ENCODE peak calls at places on chromosome 1, in seven cellular contexts. One of them, this sample, is unnamed.
A peak's percentile ranks its signal among the peaks of the same experiment; 100 is the strongest.

GRCh38 chr1:230064283-230064682 is 2.8 kb upstream of the GALNT2 start:
- DNase-seq in neural progenitor cell: no peak
- DNase-seq in mucosa of gallbladder: no peak
- DNase-seq in NCI-H460: no peak
- DNase-seq in mesenchymal stem cell: no peak
- DNase-seq in thoracic aorta: no peak
- DNase-seq in hippocampal formation: no peak
- DNase-seq in this sample: no peak

GRCh38 chr1:9269721-9270120 is 23.0 kb upstream of the SPSB1 start:
- DNase-seq in neural progenitor cell: no peak
- DNase-seq in hippocampal formation: no peak
- DNase-seq in mucosa of gallbladder: no peak
- DNase-seq in thoracic aorta: no peak
- DNase-seq in NCI-H460: no peak
- DNase-seq in mesenchymal stem cell: no peak
- DNase-seq in this sample: no peak

GRCh38 chr1:54380285-54380882 is 25.8 kb downstream of the SSBP3 start:
- DNase-seq in mucosa of gallbladder: no peak
- DNase-seq in NCI-H460: no peak
- DNase-seq in hippocampal formation: no peak
- DNase-seq in mesenchymal stem cell: no peak
- DNase-seq in neural progenitor cell: no peak
- DNase-seq in thoracic aorta: no peak
- DNase-seq in this sample: no peak

GRCh38 chr1:15786581-15786980 is 20.9 kb downstream of the UQCRHL start:
- DNase-seq in mesenchymal stem cell: no peak
- DNase-seq in neural progenitor cell: no peak
- DNase-seq in hippocampal formation: no peak
- DNase-seq in thoracic aorta: peak; percentile 73
- DNase-seq in NCI-H460: no peak
- DNase-seq in mucosa of gallbladder: no peak
- DNase-seq in this sample: no peak

GRCh38 chr1:58699011-58699762 is 675 bp downstream of the MYSM1 start:
- DNase-seq in NCI-H460: no peak
- DNase-seq in hippocampal formation: no peak
- DNase-seq in thoracic aorta: no peak
- DNase-seq in mucosa of gallbladder: no peak
- DNase-seq in neural progenitor cell: no peak
- DNase-seq in mesenchymal stem cell: no peak
- DNase-seq in this sample: no peak

GRCh38 chr1:53266038-53266437 is 27.7 kb upstream of the MAGOH start:
- DNase-seq in thoracic aorta: no peak
- DNase-seq in mucosa of gallbladder: no peak
- DNase-seq in NCI-H460: peak; percentile 2
- DNase-seq in hippocampal formation: no peak
- DNase-seq in mesenchymal stem cell: no peak
- DNase-seq in neural progenitor cell: peak; percentile 43
- DNase-seq in this sample: no peak

GRCh38 chr1:198628064-198628455 is 10.8 kb upstream of the PTPRC start:
- DNase-seq in NCI-H460: no peak
- DNase-seq in hippocampal formation: no peak
- DNase-seq in mesenchymal stem cell: no peak
- DNase-seq in thoracic aorta: no peak
- DNase-seq in mucosa of gallbladder: no peak
- DNase-seq in neural progenitor cell: no peak
- DNase-seq in this sample: no peak

GRCh38 chr1:152185544-152186391 is 26.7 kb upstream of the RPTN start:
- DNase-seq in mucosa of gallbladder: peak; percentile 42
- DNase-seq in thoracic aorta: no peak
- DNase-seq in hippocampal formation: peak; percentile 29
- DNase-seq in NCI-H460: peak; percentile 83
- DNase-seq in neural progenitor cell: peak; percentile 20
- DNase-seq in mesenchymal stem cell: peak; percentile 56
- DNase-seq in this sample: no peak

GRCh38 chr1:204325944-204326343 is 33.8 kb downstream of the PLEKHA6 start:
- DNase-seq in hippocampal formation: no peak
- DNase-seq in mucosa of gallbladder: no peak
- DNase-seq in mesenchymal stem cell: no peak
- DNase-seq in neural progenitor cell: no peak
- DNase-seq in NCI-H460: no peak
- DNase-seq in thoracic aorta: no peak
- DNase-seq in this sample: no peak

GRCh38 chr1:233668725-233669294 is 54.9 kb downstream of the KCNK1 start:
- DNase-seq in NCI-H460: no peak
- DNase-seq in hippocampal formation: no peak
- DNase-seq in mucosa of gallbladder: peak; percentile 57
- DNase-seq in mesenchymal stem cell: no peak
- DNase-seq in thoracic aorta: no peak
- DNase-seq in neural progenitor cell: no peak
- DNase-seq in this sample: no peak

GRCh38 chr1:93042822-93043557 is 36.1 kb upstream of the MTF2 start:
- DNase-seq in hippocampal formation: no peak
- DNase-seq in mucosa of gallbladder: no peak
- DNase-seq in mesenchymal stem cell: no peak
- DNase-seq in NCI-H460: no peak
- DNase-seq in neural progenitor cell: no peak
- DNase-seq in thoracic aorta: no peak
- DNase-seq in this sample: no peak

GRCh38 chr1:71193153-71193552 is 112.3 kb upstream of the ZRANB2 start:
- DNase-seq in neural progenitor cell: no peak
- DNase-seq in hippocampal formation: peak; percentile 34
- DNase-seq in thoracic aorta: no peak
- DNase-seq in NCI-H460: no peak
- DNase-seq in mesenchymal stem cell: no peak
- DNase-seq in mucosa of gallbladder: peak; percentile 50
- DNase-seq in this sample: no peak

GRCh38 chr1:199272107-199272506 is 633.3 kb downstream of the PTPRC start:
- DNase-seq in mucosa of gallbladder: no peak
- DNase-seq in NCI-H460: peak; percentile 11
- DNase-seq in mesenchymal stem cell: peak; percentile 70
- DNase-seq in neural progenitor cell: no peak
- DNase-seq in hippocampal formation: no peak
- DNase-seq in thoracic aorta: no peak
- DNase-seq in this sample: no peak